ENCODE peak calls at places on chromosomes 7 and 10, in eight cellular contexts. S is GM23338, J is Panc1, B is HL-60, M is GM12891, A is prostate gland, R is stomach, X is sigmoid colon. E is an unnamed sample.

GRCh38 chr7:89094269-89094668 is 298.7 kb upstream of the TEX47 start:
- DNase-seq in J (no peak), A (no peak), B (no peak), M (no peak), R (no peak), S (no peak), X (no peak), E (no peak)

GRCh38 chr7:102119213-102119651 is 167.4 kb upstream of the SH2B2 start:
- DNase-seq in B (no peak), J (no peak), A (no peak), S (no peak), R (no peak), X (no peak), M (no peak), E (no peak)

GRCh38 chr10:48289652-48290238 is 15.2 kb upstream of the FRMPD2 start:
- DNase-seq in S (peak), J (peak), X (no peak), M (peak), B (peak), R (peak), A (peak), E (no peak)

GRCh38 chr7:5750026-5750425 is 31.4 kb downstream of the RNF216 start:
- DNase-seq in X (no peak), B (no peak), S (no peak), A (no peak), R (no peak), J (no peak), M (no peak), E (no peak)

GRCh38 chr7:128446306-128446705 is 9.4 kb upstream of the HILPDA start:
- DNase-seq in M (no peak), X (no peak), R (no peak), S (no peak), B (no peak), J (no peak), A (no peak), E (no peak)

GRCh38 chr10:49448924-49449323 is 53.0 kb upstream of the DRGX start:
- DNase-seq in S (no peak), B (no peak), R (no peak), X (no peak), A (no peak), J (no peak), M (no peak), E (no peak)

GRCh38 chr7:876972-877311 is 588 bp downstream of the GET4 start:
- DNase-seq in A (no peak), R (no peak), B (peak), S (no peak), X (peak), M (no peak), J (no peak), E (no peak)

GRCh38 chr7:94779070-94779469 is 123.1 kb upstream of the SGCE start:
- DNase-seq in M (no peak), J (no peak), X (no peak), R (no peak), S (no peak), A (no peak), B (no peak), E (no peak)

GRCh38 chr10:61899045-61899444 is 2.5 kb upstream of the ARID5B start:
- DNase-seq in B (no peak), J (no peak), X (no peak), M (no peak), R (no peak), S (no peak), A (no peak), E (no peak)

GRCh38 chr10:1660386-1660785 is 76.9 kb downstream of the ADARB2 start:
- DNase-seq in A (no peak), S (no peak), R (no peak), M (no peak), B (no peak), J (no peak), X (no peak), E (no peak)

GRCh38 chr10:122267849-122268737 is 3.0 kb upstream of the BTBD16 start:
- DNase-seq in M (peak), J (peak), S (peak), B (peak), R (peak), X (peak), A (no peak), E (peak)

GRCh38 chr7:137642467-137642866 is 204.3 kb downstream of the DGKI start:
- DNase-seq in M (no peak), X (no peak), B (no peak), J (no peak), A (no peak), S (no peak), R (no peak), E (no peak)

DNA sequence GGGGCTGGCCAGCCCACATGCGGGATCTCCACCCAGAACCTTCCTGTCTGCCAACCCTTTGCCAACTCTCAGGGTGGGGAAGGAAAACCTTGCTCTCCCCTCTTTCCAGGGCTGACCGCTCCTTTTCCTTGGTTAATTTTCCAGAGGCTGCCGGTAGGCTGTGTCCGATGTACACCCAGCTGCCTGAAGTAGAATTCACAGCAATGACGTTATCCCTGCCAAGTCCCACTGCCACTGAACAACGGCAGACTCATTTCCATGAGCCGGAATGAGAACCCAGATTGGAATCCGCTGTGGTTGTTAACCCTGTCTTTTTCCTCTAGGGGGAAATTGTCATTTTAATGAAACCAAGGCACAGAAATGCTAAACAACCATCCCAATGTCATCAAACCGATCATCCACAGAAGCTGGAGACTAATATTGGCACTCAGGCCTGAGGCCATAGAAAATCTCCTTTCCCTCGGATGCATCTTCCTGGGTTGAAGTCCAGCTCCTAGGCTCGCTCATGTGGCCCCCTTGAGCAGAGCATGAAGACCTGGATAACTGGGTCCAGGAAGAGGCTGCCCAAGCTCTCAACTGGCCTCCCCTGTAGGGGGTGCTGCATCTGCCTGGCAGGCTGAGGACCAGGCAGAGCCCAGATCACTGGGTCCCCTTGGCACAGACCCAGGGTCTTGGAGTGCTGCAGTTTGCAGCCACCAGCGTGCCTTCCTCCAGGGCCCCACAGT is 30.4 kb downstream of the KLRG2 start:
- DNase-seq in A (no peak), M (no peak), S (peak), X (no peak), R (no peak), J (no peak), B (no peak), E (no peak)
- TF ChIP-seq POLR2AphosphoS5 in A (no peak), M (no peak), S (no peak), X (no peak), R (no peak), J (no peak), B (no peak), E (no peak)

GRCh38 chr10:100553929-100554328 is 18.2 kb downstream of the HIF1AN start:
- DNase-seq in J (no peak), B (no peak), R (no peak), M (no peak), S (no peak), A (no peak), X (no peak), E (no peak)

GRCh38 chr10:100551231-100551630 is 15.5 kb downstream of the HIF1AN start:
- DNase-seq in J (no peak), A (no peak), B (peak), M (no peak), R (no peak), S (no peak), X (no peak), E (no peak)

GRCh38 chr10:100554902-100555301 is 19.2 kb downstream of the HIF1AN start:
- DNase-seq in S (no peak), R (no peak), X (no peak), A (no peak), J (no peak), B (no peak), M (no peak), E (no peak)

GRCh38 chr10:100551733-100552132 is 16.0 kb downstream of the HIF1AN start:
- DNase-seq in R (no peak), J (no peak), S (no peak), A (no peak), B (no peak), X (no peak), M (no peak), E (no peak)
- TF ChIP-seq POLR2AphosphoS5 in R (no peak), J (no peak), S (no peak), A (no peak), B (no peak), X (no peak), M (no peak), E (no peak)

GRCh38 chr10:93462881-93463280 is 19.3 kb downstream of the MYOF start:
- DNase-seq in R (no peak), X (peak), S (no peak), A (no peak), M (no peak), B (no peak), J (no peak), E (no peak)
- TF ChIP-seq POLR2AphosphoS5 in R (peak), X (peak), S (no peak), A (peak), M (no peak), B (no peak), J (no peak), E (no peak)

DNA sequence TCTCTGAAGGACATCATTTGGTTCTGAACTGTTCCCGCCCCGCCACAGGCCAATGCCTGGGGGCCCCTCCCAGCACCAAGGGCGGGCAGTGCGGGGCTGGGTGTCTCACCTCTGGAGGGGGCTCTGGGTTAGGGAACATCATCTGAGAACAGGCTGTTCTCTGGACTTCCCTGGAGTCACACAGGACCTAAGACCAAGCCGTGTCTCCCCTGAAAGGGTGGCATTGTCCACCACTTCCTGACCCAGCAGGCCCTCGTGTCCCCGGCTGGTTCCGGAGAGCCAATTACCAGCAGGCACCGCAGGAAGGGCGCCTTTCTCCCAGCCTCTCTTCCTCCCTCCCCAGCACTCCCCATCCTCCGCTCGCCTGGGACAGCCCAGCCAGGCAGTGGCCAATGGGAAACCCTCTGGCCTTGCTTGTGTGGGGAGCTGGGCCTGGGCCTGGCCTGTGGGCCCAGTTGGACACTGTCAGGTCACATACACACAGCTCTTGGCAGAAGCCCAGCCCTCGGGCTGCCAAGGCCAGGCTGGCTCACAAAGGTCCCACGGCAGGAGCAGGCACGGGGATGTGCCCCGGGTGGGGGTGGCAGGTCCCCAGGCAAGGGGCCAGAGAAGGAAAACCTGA is 119.5 kb downstream of the SPDYE5 start:
- DNase-seq in R (peak), X (peak), S (peak), M (no peak), A (peak), B (no peak), J (no peak), E (no peak)
- TF ChIP-seq POLR2AphosphoS5 in R (peak), X (peak), S (no peak), M (no peak), A (peak), B (no peak), J (no peak), E (no peak)

GRCh38 chr10:74145133-74145532 is 5.5 kb downstream of the AP3M1 start:
- DNase-seq in X (no peak), R (no peak), S (no peak), J (no peak), A (peak), B (no peak), M (no peak), E (no peak)
- TF ChIP-seq POLR2AphosphoS5 in X (peak), R (no peak), S (no peak), J (no peak), A (peak), B (no peak), M (no peak), E (no peak)

GRCh38 chr10:79346388-79347225 is 662 bp upstream of the PPIF start:
- DNase-seq in M (no peak), R (no peak), B (no peak), A (no peak), J (no peak), X (peak), S (peak), E (no peak)

GRCh38 chr10:79347226-79347893 is at the start of gene PPIF:
- DNase-seq in J (peak), A (peak), S (peak), B (peak), M (peak), X (peak), R (peak), E (peak)

GRCh38 chr10:79348640-79348988 is 1.3 kb downstream of the PPIF start:
- DNase-seq in S (no peak), M (no peak), R (no peak), A (no peak), B (no peak), J (no peak), X (no peak), E (no peak)

GRCh38 chr10:79349072-79349491 is 1.8 kb downstream of the PPIF start:
- DNase-seq in B (no peak), X (no peak), A (no peak), S (no peak), J (no peak), M (no peak), R (no peak), E (no peak)

GRCh38 chr10:79347894-79348639 is 798 bp downstream of the PPIF start:
- DNase-seq in A (peak), M (peak), S (peak), R (peak), X (peak), B (peak), J (no peak), E (peak)
- TF ChIP-seq POLR2AphosphoS5 in A (peak), M (no peak), S (no peak), R (peak), X (peak), B (peak), J (no peak), E (no peak)

GRCh38 chr10:80659284-80659683 is 121.6 kb downstream of the SH2D4B start:
- DNase-seq in A (no peak), S (no peak), B (no peak), R (no peak), J (no peak), M (no peak), X (no peak), E (no peak)

GRCh38 chr10:80660266-80660665 is 122.6 kb downstream of the SH2D4B start:
- DNase-seq in S (no peak), A (no peak), J (no peak), M (no peak), X (no peak), R (no peak), B (no peak), E (no peak)

GRCh38 chr10:80655898-80656297 is 118.2 kb downstream of the SH2D4B start:
- DNase-seq in A (no peak), B (no peak), M (no peak), S (no peak), R (no peak), X (no peak), J (no peak), E (no peak)

GRCh38 chr10:80660736-80661135 is 123.0 kb downstream of the SH2D4B start:
- DNase-seq in B (peak), X (no peak), S (no peak), M (no peak), A (no peak), J (no peak), R (no peak), E (no peak)

GRCh38 chr10:80658068-80658467 is 120.4 kb downstream of the SH2D4B start:
- DNase-seq in M (no peak), J (no peak), B (no peak), X (no peak), S (no peak), A (no peak), R (no peak), E (no peak)
- TF ChIP-seq POLR2AphosphoS5 in M (no peak), J (no peak), B (no peak), X (no peak), S (no peak), A (no peak), R (no peak), E (no peak)